ENCODE peak calls at places on chromosomes 16 and 17, in six cellular contexts. S, B, M, W, K and U are unnamed samples. For H3K4me1, the result is how much of the 10 kb centered on the place peaks cover.

GRCh38 chr17:3918372-3919122 is 2.3 kb upstream of the P2RX1 start:
- DNase-seq in B (peak), M (no peak), S (no peak), W (no peak), K (no peak), U (no peak)

GRCh38 chr16:11253009-11253994 is 2.7 kb downstream of the SOCS1 start:
- DNase-seq in M (no peak), W (no peak), S (no peak), B (no peak), K (no peak), U (no peak)

GRCh38 chr17:1492249-1493206 is at the start of gene MYO1C:
- DNase-seq in B (peak), W (no peak), K (no peak), S (no peak), M (no peak), U (no peak)

GRCh38 chr16:74462361-74462760 is 41.1 kb upstream of the CLEC18B start:
- DNase-seq in S (no peak), M (no peak), K (no peak), B (no peak), W (no peak), U (no peak)

GRCh38 chr17:11384131-11384530 is 143.1 kb downstream of the SHISA6 start:
- DNase-seq in W (no peak), M (no peak), K (no peak), B (no peak), S (no peak), U (no peak)

GRCh38 chr16:50530277-50531236 is 17.6 kb upstream of the NKD1 start:
- DNase-seq in W (peak), M (no peak), K (no peak), B (no peak), S (no peak), U (no peak)

GRCh38 chr16:67277999-67278772 is 1.1 kb upstream of the PLEKHG4 start:
- DNase-seq in W (peak), B (no peak), M (no peak), S (peak), K (peak), U (peak)

GRCh38 chr17:38599398-38599856 is 6.3 kb downstream of the SRCIN1 start:
- DNase-seq in M (no peak), S (no peak), K (no peak), W (no peak), B (no peak), U (no peak)

GRCh38 chr17:35087731-35088646 is 24.5 kb upstream of the RFFL start:
- DNase-seq in B (peak), S (peak), W (peak), M (peak), K (peak), U (peak)

GRCh38 chr16:67260426-67261063 is 11.8 kb downstream of the SLC9A5 start:
- DNase-seq in W (peak), M (no peak), S (peak), K (peak), B (no peak), U (peak)

GRCh38 chr16:29734826-29735225 is 11.0 kb downstream of the C16orf54 start:
- DNase-seq in S (no peak), M (no peak), W (no peak), B (no peak), K (no peak), U (no peak)

GRCh38 chr17:68011199-68011665 is 15.0 kb upstream of the C17orf58 start:
- DNase-seq in B (peak), S (peak), W (peak), M (peak), K (no peak), U (peak)

GRCh38 chr17:60803059-60803458 is 125.4 kb downstream of the BCAS3 start:
- DNase-seq in W (no peak), K (no peak), S (no peak), B (no peak), M (no peak), U (no peak)

GRCh38 chr17:71437176-71437575 is 683.6 kb upstream of the SOX9 start:
- DNase-seq in M (no peak), K (no peak), B (no peak), W (no peak), S (no peak), U (no peak)

GRCh38 chr16:21645261-21645721 is 7.1 kb downstream of the IGSF6 start:
- DNase-seq in W (no peak), B (no peak), M (no peak), K (no peak), S (no peak), U (no peak)

GRCh38 chr17:8710766-8711165 is 33.9 kb downstream of the CCDC42 start:
- DNase-seq in W (no peak), M (no peak), B (no peak), K (no peak), S (no peak), U (no peak)

GRCh38 chr17:7252176-7253043 is at the start of gene ELP5:
- DNase-seq in B (peak), W (peak), K (peak), S (peak), M (peak), U (no peak)

GRCh38 chr17:48016112-48016511 is 21.5 kb downstream of the COPZ2 start:
- DNase-seq in B (no peak), K (no peak), W (no peak), M (no peak), S (no peak), U (no peak)

GRCh38 chr16:630024-630814 is 566 bp upstream of the WFIKKN1 start:
- DNase-seq in B (no peak), W (no peak), S (no peak), K (no peak), M (no peak), U (no peak)

GRCh38 chr16:49597796-49598195 is 224.2 kb downstream of the C16orf78 start:
- DNase-seq in K (no peak), W (no peak), S (no peak), M (no peak), B (no peak), U (peak)

GRCh38 chr16:4664538-4665418 is 28.6 kb upstream of the NUDT16L1 start:
- DNase-seq in S (no peak), B (peak), M (peak), W (peak), K (no peak), U (no peak)

GRCh38 chr17:36721560-36722120 is 120.3 kb downstream of the MRM1 start:
- DNase-seq in B (no peak), M (no peak), W (no peak), K (no peak), S (no peak), U (no peak)

GRCh38 chr17:57873261-57874057 is 23.6 kb upstream of the MRPS23 start:
- DNase-seq in W (no peak), M (no peak), K (no peak), B (no peak), S (no peak), U (no peak)

GRCh38 chr17:66619196-66619595 is 215.7 kb upstream of the CACNG5 start:
- DNase-seq in K (no peak), S (no peak), M (no peak), B (no peak), W (no peak), U (no peak)

GRCh38 chr17:75380315-75380714 is 25.2 kb downstream of the GRB2 start:
- DNase-seq in W (no peak), S (no peak), K (no peak), M (no peak), B (no peak), U (no peak)

GRCh38 chr17:56486732-56487131 is 106.8 kb upstream of the NOG start:
- DNase-seq in W (no peak), B (no peak), M (no peak), S (no peak), K (no peak), U (no peak)

GRCh38 chr17:41322264-41322902 is 6.9 kb upstream of the KRTAP17-1 start:
- DNase-seq in W (peak), K (no peak), S (no peak), B (no peak), M (peak), U (no peak)

GRCh38 chr16:50814541-50814940 is 72.7 kb downstream of the CYLD start:
- DNase-seq in B (no peak), M (no peak), S (no peak), W (no peak), K (no peak), U (peak)

GRCh38 chr16:4390266-4391260 is 18.9 kb downstream of the VASN start:
- DNase-seq in W (no peak), B (no peak), K (no peak), S (no peak), M (no peak), U (no peak)

GRCh38 chr17:5097101-5097834 is 14.4 kb downstream of the ZNF232 start:
- DNase-seq in W (no peak), B (peak), K (no peak), M (peak), S (peak), U (no peak)

GRCh38 chr17:29196784-29197515 is 16.8 kb upstream of the MYO18A start:
- DNase-seq in B (no peak), M (no peak), K (no peak), W (no peak), S (no peak), U (no peak)

GRCh38 chr16:72362972-72363371 is 191.0 kb upstream of the PMFBP1 start:
- DNase-seq in M (no peak), K (no peak), W (no peak), B (no peak), S (no peak), U (peak)

GRCh38 chr17:1047177-1047885 is 50.4 kb downstream of the TIMM22 start:
- DNase-seq in M (no peak), K (no peak), B (peak), S (peak), W (no peak), U (no peak)

GRCh38 chr16:69064789-69065313 is 40.6 kb upstream of the HAS3 start:
- DNase-seq in S (no peak), W (no peak), K (no peak), B (no peak), M (no peak), U (no peak)

GRCh38 chr17:63942309-63942985 is 10.3 kb upstream of the CD79B start:
- DNase-seq in K (no peak), W (no peak), S (no peak), B (no peak), M (no peak), U (no peak)

GRCh38 chr16:84839054-84839453 is 19.3 kb downstream of the CRISPLD2 start:
- DNase-seq in S (no peak), B (no peak), W (no peak), M (no peak), K (no peak), U (peak)

GRCh38 chr17:38658741-38659345 is 15.9 kb downstream of the EPOP start:
- DNase-seq in S (no peak), K (no peak), M (no peak), W (no peak), B (no peak), U (no peak)

GRCh38 chr17:32927724-32928526 is at the start of gene TMEM98:
- DNase-seq in K (peak), B (peak), M (no peak), S (no peak), W (no peak), U (peak)

GRCh38 chr16:19167710-19168172 is 299 bp upstream of the SYT17 start:
- DNase-seq in K (peak), B (peak), W (peak), M (no peak), S (peak), U (peak)

GRCh38 chr17:81036128-81036891 is 1.4 kb downstream of the BAIAP2 start:
- DNase-seq in B (no peak), K (no peak), M (no peak), W (no peak), S (no peak), U (no peak)
- H3K4me1 ChIP-seq in B (half or more), K (under half), M (half or more), W (half or more), S (half or more), U (half or more)

GRCh38 chr17:78182504-78182903 is 4.3 kb downstream of the TK1 start:
- DNase-seq in W (no peak), B (no peak), K (no peak), M (no peak), S (no peak), U (no peak)
- H3K4me1 ChIP-seq in W (under half), B (under half), K (under half), M (under half), S (under half), U (half or more)

DNA sequence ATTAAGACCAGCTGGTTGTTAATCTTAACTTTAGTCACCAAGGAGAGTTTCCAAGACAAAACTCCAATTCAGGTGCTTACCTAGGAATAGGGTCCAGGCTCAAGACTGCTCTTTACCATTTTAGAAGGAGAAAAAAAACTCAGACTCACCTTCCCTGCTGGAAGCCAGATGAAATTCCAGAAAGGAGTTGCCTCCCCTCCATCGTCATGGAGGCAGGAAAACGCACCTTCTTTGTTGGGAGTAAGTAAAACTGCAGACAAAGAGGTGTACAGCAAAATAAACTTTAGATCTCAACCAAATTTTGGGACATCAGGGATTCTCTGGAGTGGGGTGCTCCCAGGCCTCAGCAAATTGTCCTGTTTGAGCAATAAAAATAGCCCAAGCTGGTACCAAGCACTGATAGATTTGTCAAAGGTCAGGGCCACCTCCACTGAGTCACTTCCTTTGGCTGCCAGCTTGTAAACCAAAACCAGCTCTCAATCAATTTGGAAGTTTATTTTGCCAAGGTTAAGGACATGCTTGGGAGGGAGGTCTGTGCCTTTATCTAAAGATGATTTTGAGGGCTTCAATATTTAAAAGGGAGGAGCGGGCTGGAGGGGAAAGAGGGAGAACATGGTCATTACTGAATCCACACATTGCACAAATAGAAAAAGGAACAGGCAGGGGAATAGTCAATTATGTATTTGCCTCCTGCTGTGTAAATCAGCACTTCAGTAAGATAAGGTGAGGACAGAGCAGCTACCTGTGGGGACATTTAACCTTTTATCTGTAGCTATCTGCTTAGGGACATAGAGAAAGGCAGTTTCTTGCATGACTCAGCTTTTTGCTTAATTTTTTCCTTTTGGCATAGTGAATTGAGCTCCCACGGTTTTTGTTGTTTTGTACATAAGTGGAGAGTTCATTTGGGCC is 1.5 kb upstream of the ALDH3A2 start:
- DNase-seq in S (no peak), W (peak), B (no peak), M (no peak), K (peak), U (no peak)
- H3K4me1 ChIP-seq in S (under half), W (half or more), B (under half), M (under half), K (under half), U (under half)

GRCh38 chr16:82050506-82050905 is 15.5 kb downstream of the HSD17B2 start:
- DNase-seq in B (no peak), M (no peak), W (no peak), S (no peak), K (no peak), U (no peak)
- H3K4me1 ChIP-seq in B (under half), M (under half), W (half or more), S (under half), K (under half), U (under half)

GRCh38 chr17:17743391-17744112 is 62.3 kb downstream of the RAI1 start:
- DNase-seq in M (no peak), W (no peak), K (no peak), B (no peak), S (no peak), U (no peak)

GRCh38 chr17:17741346-17742023 is 60.2 kb downstream of the RAI1 start:
- DNase-seq in W (no peak), B (no peak), K (no peak), M (no peak), S (no peak), U (peak)

GRCh38 chr17:17744116-17744515 is 62.9 kb downstream of the RAI1 start:
- DNase-seq in S (no peak), B (no peak), M (no peak), W (no peak), K (no peak), U (no peak)

GRCh38 chr17:17742133-17742621 is 60.9 kb downstream of the RAI1 start:
- DNase-seq in M (no peak), W (no peak), K (no peak), B (no peak), S (no peak), U (no peak)

GRCh38 chr17:17742688-17743390 is 61.6 kb downstream of the RAI1 start:
- DNase-seq in B (no peak), K (no peak), S (no peak), M (no peak), W (no peak), U (no peak)
- H3K4me1 ChIP-seq in B (half or more), K (half or more), S (half or more), M (under half), W (under half), U (half or more)

GRCh38 chr16:56983211-56983751 is 6.1 kb upstream of the NLRC5 start:
- DNase-seq in W (no peak), K (no peak), S (no peak), M (no peak), B (no peak), U (no peak)

GRCh38 chr16:56986361-56986760 is 3.0 kb upstream of the NLRC5 start:
- DNase-seq in M (no peak), S (no peak), K (no peak), W (no peak), B (no peak), U (no peak)

GRCh38 chr16:56985288-56985961 is 3.9 kb upstream of the NLRC5 start:
- DNase-seq in S (peak), B (peak), M (peak), W (no peak), K (peak), U (peak)

GRCh38 chr16:56985962-56986360 is 3.4 kb upstream of the NLRC5 start:
- DNase-seq in M (no peak), S (no peak), B (no peak), K (no peak), W (no peak), U (no peak)

GRCh38 chr16:56984639-56985038 is 4.7 kb upstream of the NLRC5 start:
- DNase-seq in K (no peak), W (no peak), B (no peak), M (no peak), S (no peak), U (no peak)
- H3K4me1 ChIP-seq in K (under half), W (half or more), B (under half), M (under half), S (half or more), U (under half)

DNA sequence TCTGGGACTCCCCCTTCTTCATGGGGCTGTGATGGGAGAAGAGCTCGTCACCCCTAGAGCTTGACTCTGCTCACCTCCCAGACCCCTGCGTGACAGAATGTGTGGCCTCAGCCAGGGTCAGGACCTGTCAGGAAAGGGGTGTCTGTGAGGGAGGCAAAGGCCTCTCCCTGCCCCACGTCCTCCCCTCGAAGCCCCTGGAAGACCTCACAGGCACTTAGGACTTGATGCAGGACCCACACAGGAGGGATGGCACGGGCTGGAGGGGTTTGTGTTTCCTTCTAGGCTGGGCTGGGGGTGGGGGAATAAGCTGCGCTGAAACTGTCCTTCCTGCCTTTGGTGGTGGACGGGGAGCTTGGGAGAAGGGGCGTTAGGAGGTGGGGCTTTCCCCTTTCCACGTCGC is 11.0 kb upstream of the CLUH start:
- DNase-seq in K (no peak), W (no peak), M (no peak), S (no peak), B (no peak), U (no peak)
- H3K4me1 ChIP-seq in K (under half), W (under half), M (under half), S (under half), B (under half), U (under half)

GRCh38 chr16:2769100-2769529 is 8.0 kb downstream of the ELOB start:
- DNase-seq in M (no peak), B (no peak), S (no peak), W (no peak), K (no peak), U (no peak)
- H3K4me1 ChIP-seq in M (under half), B (under half), S (under half), W (under half), K (under half), U (under half)